ENCODE peak calls at places on chromosome 15, in seven cellular contexts. A, J, M, Y, T, Z and H are unnamed samples.

GRCh38 chr15:78944669-78945407 is at the start of gene CTSH:
- DNase-seq in A (peak), J (peak), M (peak), Y (peak), T (peak), Z (peak), H (peak)

GRCh38 chr15:47872869-47873301 is 155.6 kb downstream of the SEMA6D start:
- DNase-seq in A (no peak), J (no peak), M (no peak), Y (peak), T (no peak), Z (no peak), H (no peak)

GRCh38 chr15:97866994-97867393 is 93.5 kb upstream of the ARRDC4 start:
- DNase-seq in A (no peak), J (no peak), M (no peak), Y (no peak), T (no peak), Z (no peak), H (no peak)

GRCh38 chr15:85750319-85750806 is 44.4 kb downstream of the KLHL25 start:
- DNase-seq in A (peak), J (no peak), M (no peak), Y (peak), T (no peak), Z (no peak), H (no peak)

GRCh38 chr15:48352474-48353072 is 21.3 kb downstream of the DUT start:
- DNase-seq in A (peak), J (peak), M (peak), Y (peak), T (peak), Z (peak), H (peak)

GRCh38 chr15:81284256-81285031 is 39.5 kb downstream of the STARD5 start:
- DNase-seq in A (no peak), J (no peak), M (no peak), Y (no peak), T (no peak), Z (no peak), H (no peak)

GRCh38 chr15:86231864-86232801 is 152.5 kb downstream of the AGBL1 start:
- DNase-seq in A (no peak), J (peak), M (peak), Y (no peak), T (peak), Z (peak), H (peak)

GRCh38 chr15:69909719-69910444 is 187.8 kb downstream of the TLE3 start:
- DNase-seq in A (no peak), J (no peak), M (no peak), Y (no peak), T (no peak), Z (peak), H (no peak)

GRCh38 chr15:74540135-74540760 is 772 bp upstream of the ARID3B start:
- DNase-seq in A (no peak), J (peak), M (no peak), Y (no peak), T (no peak), Z (no peak), H (peak)

GRCh38 chr15:37055481-37055880 is 44.9 kb downstream of the MEIS2 start:
- DNase-seq in A (no peak), J (no peak), M (no peak), Y (no peak), T (no peak), Z (no peak), H (no peak)

GRCh38 chr15:29822100-29822684 is at the start of gene TJP1:
- DNase-seq in A (peak), J (peak), M (peak), Y (peak), T (peak), Z (peak), H (no peak)

GRCh38 chr15:55742498-55742926 is 440 bp downstream of the PRTG start:
- DNase-seq in A (peak), J (no peak), M (no peak), Y (no peak), T (peak), Z (peak), H (no peak)

GRCh38 chr15:69424748-69425413 is 10.7 kb downstream of the KIF23 start:
- DNase-seq in A (no peak), J (no peak), M (no peak), Y (no peak), T (no peak), Z (no peak), H (no peak)

GRCh38 chr15:92803852-92804609 is 96.1 kb upstream of the CHD2 start:
- DNase-seq in A (peak), J (no peak), M (no peak), Y (peak), T (no peak), Z (peak), H (peak)

GRCh38 chr15:92907880-92908279 is 7.8 kb downstream of the CHD2 start:
- DNase-seq in A (peak), J (no peak), M (no peak), Y (peak), T (no peak), Z (peak), H (peak)

GRCh38 chr15:47644713-47645112 is 72.6 kb upstream of the SEMA6D start:
- DNase-seq in A (no peak), J (no peak), M (no peak), Y (no peak), T (no peak), Z (no peak), H (no peak)

GRCh38 chr15:89034305-89034704 is 54.0 kb upstream of the ABHD2 start:
- DNase-seq in A (no peak), J (no peak), M (no peak), Y (no peak), T (no peak), Z (peak), H (no peak)

GRCh38 chr15:25678498-25678865 is 184.6 kb downstream of the ATP10A start:
- DNase-seq in A (no peak), J (no peak), M (no peak), Y (no peak), T (no peak), Z (no peak), H (no peak)

GRCh38 chr15:22979699-22980188 is 424 bp downstream of the CYFIP1 start:
- DNase-seq in A (peak), J (peak), M (peak), Y (no peak), T (peak), Z (no peak), H (peak)

GRCh38 chr15:50181983-50182232 is at the start of gene SLC27A2:
- DNase-seq in A (peak), J (peak), M (peak), Y (no peak), T (no peak), Z (peak), H (no peak)
- TF ChIP-seq CTCF in A (no peak), J (peak), M (peak), Y (no peak), T (peak), Z (peak), H (peak)

GRCh38 chr15:73467758-73468157 is 24.8 kb downstream of the REC114 start:
- DNase-seq in A (no peak), J (no peak), M (no peak), Y (no peak), T (no peak), Z (no peak), H (no peak)

GRCh38 chr15:73460662-73461061 is 17.7 kb downstream of the REC114 start:
- DNase-seq in A (no peak), J (no peak), M (no peak), Y (no peak), T (no peak), Z (no peak), H (no peak)

GRCh38 chr15:73464602-73465001 is 21.6 kb downstream of the REC114 start:
- DNase-seq in A (no peak), J (no peak), M (peak), Y (no peak), T (peak), Z (no peak), H (no peak)
- TF ChIP-seq CTCF in A (no peak), J (peak), M (peak), Y (no peak), T (peak), Z (no peak), H (peak)

DNA sequence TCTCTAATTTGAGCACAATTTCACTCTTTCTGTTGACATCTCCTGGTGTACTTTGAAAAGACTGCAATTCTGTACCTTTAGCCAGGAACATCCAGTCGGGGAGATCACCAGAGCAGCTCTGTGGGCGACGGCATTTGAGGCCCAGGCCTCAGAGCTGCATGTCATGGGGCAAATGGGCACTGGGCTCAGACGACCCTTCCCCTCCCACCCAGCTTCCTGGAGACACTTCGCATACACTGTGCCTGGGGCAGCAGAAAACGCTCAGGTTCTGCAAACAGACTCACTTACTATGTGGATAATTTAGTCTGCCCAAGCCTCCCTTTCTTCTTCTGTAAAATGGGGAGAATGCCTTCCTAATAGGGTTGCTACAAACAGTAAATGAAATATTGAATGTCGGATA is 96.9 kb downstream of the HMG20A start:
- DNase-seq in A (peak), J (no peak), M (no peak), Y (no peak), T (no peak), Z (no peak), H (no peak)
- TF ChIP-seq CTCF in A (no peak), J (no peak), M (no peak), Y (no peak), T (no peak), Z (no peak), H (no peak)

GRCh38 chr15:75921732-75922703 is 18.3 kb downstream of the FBXO22 start:
- DNase-seq in A (peak), J (no peak), M (peak), Y (peak), T (peak), Z (peak), H (peak)
- TF ChIP-seq CTCF in A (no peak), J (peak), M (peak), Y (no peak), T (no peak), Z (peak), H (no peak)

GRCh38 chr15:77179541-77179998 is 108.7 kb upstream of the TSPAN3 start:
- DNase-seq in A (no peak), J (no peak), M (no peak), Y (no peak), T (no peak), Z (no peak), H (peak)
- TF ChIP-seq CTCF in A (no peak), J (no peak), M (no peak), Y (no peak), T (no peak), Z (no peak), H (no peak)

DNA sequence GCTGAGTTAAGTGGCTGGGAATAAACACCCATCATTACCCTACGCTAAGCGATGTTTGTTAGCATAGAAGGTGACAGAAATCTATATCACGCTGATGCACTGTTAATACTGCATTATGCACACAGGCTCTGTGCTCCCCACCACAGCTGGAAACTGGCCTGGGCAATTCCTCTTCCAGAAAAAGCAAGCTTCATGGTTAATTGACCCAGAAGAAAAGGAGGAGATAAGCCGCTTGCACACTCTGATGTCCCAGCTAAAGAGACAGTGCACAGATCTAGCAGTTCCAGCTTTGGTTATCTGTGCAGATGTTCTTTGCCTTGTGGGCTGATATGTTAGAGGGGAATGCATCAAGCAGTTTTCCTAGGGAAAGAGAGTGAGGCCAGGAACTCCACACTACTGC is 232.6 kb downstream of the NTRK3 start:
- DNase-seq in A (no peak), J (no peak), M (no peak), Y (no peak), T (no peak), Z (no peak), H (no peak)
- TF ChIP-seq CTCF in A (no peak), J (no peak), M (no peak), Y (no peak), T (no peak), Z (no peak), H (no peak)

GRCh38 chr15:64816452-64816851 is 9.0 kb downstream of the PIF1 start:
- DNase-seq in A (no peak), J (no peak), M (no peak), Y (no peak), T (no peak), Z (no peak), H (no peak)
- TF ChIP-seq CTCF in A (no peak), J (no peak), M (no peak), Y (no peak), T (no peak), Z (no peak), H (no peak)

GRCh38 chr15:34109775-34110663 is 8.1 kb downstream of the PGBD4 start:
- DNase-seq in A (no peak), J (peak), M (no peak), Y (no peak), T (peak), Z (peak), H (peak)
- TF ChIP-seq CTCF in A (no peak), J (peak), M (peak), Y (peak), T (peak), Z (peak), H (peak)